ENCODE peak calls at places on chromosomes 6 and 20, in seven cellular contexts. One of them, this sample, is unnamed.

GRCh38 chr20:11394145-11394833 is 523.4 kb upstream of the BTBD3 start:
- DNase-seq in GM13976: no peak
- DNase-seq in OCI-M1: no peak
- DNase-seq in posterior vena cava: no peak
- DNase-seq in activated CD4-positive, alpha-beta T cell treated with anti-CD3 and anti-CD28 coated beads, Interleukin-2, amount 50 U/mL, for 24 hours: no peak
- DNase-seq in putamen: no peak
- DNase-seq in activated CD8-positive, alpha-beta T cell treated with anti-CD3 and anti-CD28 coated beads for 36 hours: no peak
- DNase-seq in this sample: peak; percentile 75

GRCh38 chr20:45016089-45016641 is 49.9 kb downstream of the STK4 start:
- DNase-seq in OCI-M1: peak; percentile 14
- DNase-seq in GM13976: no peak
- DNase-seq in activated CD8-positive, alpha-beta T cell treated with anti-CD3 and anti-CD28 coated beads for 36 hours: no peak
- DNase-seq in activated CD4-positive, alpha-beta T cell treated with anti-CD3 and anti-CD28 coated beads, Interleukin-2, amount 50 U/mL, for 24 hours: no peak
- DNase-seq in posterior vena cava: no peak
- DNase-seq in putamen: no peak
- DNase-seq in this sample: no peak

GRCh38 chr6:73443555-73443954 is 8.5 kb downstream of the CGAS start:
- DNase-seq in posterior vena cava: no peak
- DNase-seq in GM13976: no peak
- DNase-seq in activated CD4-positive, alpha-beta T cell treated with anti-CD3 and anti-CD28 coated beads, Interleukin-2, amount 50 U/mL, for 24 hours: no peak
- DNase-seq in activated CD8-positive, alpha-beta T cell treated with anti-CD3 and anti-CD28 coated beads for 36 hours: no peak
- DNase-seq in OCI-M1: no peak
- DNase-seq in putamen: no peak
- DNase-seq in this sample: no peak

GRCh38 chr6:30180145-30180544 is 16.8 kb downstream of the TRIM15 start:
- DNase-seq in posterior vena cava: no peak
- DNase-seq in activated CD4-positive, alpha-beta T cell treated with anti-CD3 and anti-CD28 coated beads, Interleukin-2, amount 50 U/mL, for 24 hours: no peak
- DNase-seq in activated CD8-positive, alpha-beta T cell treated with anti-CD3 and anti-CD28 coated beads for 36 hours: no peak
- DNase-seq in GM13976: no peak
- DNase-seq in putamen: no peak
- DNase-seq in OCI-M1: no peak
- DNase-seq in this sample: no peak

GRCh38 chr20:24784607-24785006 is 164.5 kb upstream of the CST7 start:
- DNase-seq in posterior vena cava: no peak
- DNase-seq in activated CD8-positive, alpha-beta T cell treated with anti-CD3 and anti-CD28 coated beads for 36 hours: no peak
- DNase-seq in GM13976: no peak
- DNase-seq in OCI-M1: no peak
- DNase-seq in putamen: no peak
- DNase-seq in activated CD4-positive, alpha-beta T cell treated with anti-CD3 and anti-CD28 coated beads, Interleukin-2, amount 50 U/mL, for 24 hours: no peak
- DNase-seq in this sample: no peak

GRCh38 chr20:25019381-25020155 is 27.0 kb upstream of the APMAP start:
- DNase-seq in OCI-M1: no peak
- DNase-seq in posterior vena cava: peak; percentile 67
- DNase-seq in putamen: no peak
- DNase-seq in activated CD8-positive, alpha-beta T cell treated with anti-CD3 and anti-CD28 coated beads for 36 hours: no peak
- DNase-seq in GM13976: no peak
- DNase-seq in activated CD4-positive, alpha-beta T cell treated with anti-CD3 and anti-CD28 coated beads, Interleukin-2, amount 50 U/mL, for 24 hours: no peak
- DNase-seq in this sample: no peak

GRCh38 chr6:26157150-26157837 is 70.1 kb downstream of the HFE start:
- DNase-seq in OCI-M1: peak; percentile 98
- DNase-seq in activated CD4-positive, alpha-beta T cell treated with anti-CD3 and anti-CD28 coated beads, Interleukin-2, amount 50 U/mL, for 24 hours: peak; percentile 62
- DNase-seq in putamen: peak; percentile 49
- DNase-seq in posterior vena cava: peak; percentile 89
- DNase-seq in GM13976: peak; percentile 38
- DNase-seq in activated CD8-positive, alpha-beta T cell treated with anti-CD3 and anti-CD28 coated beads for 36 hours: peak; percentile 85
- DNase-seq in this sample: no peak

GRCh38 chr6:21188505-21189223 is 404.9 kb upstream of the SOX4 start:
- DNase-seq in GM13976: no peak
- DNase-seq in putamen: no peak
- DNase-seq in OCI-M1: no peak
- DNase-seq in posterior vena cava: no peak
- DNase-seq in activated CD4-positive, alpha-beta T cell treated with anti-CD3 and anti-CD28 coated beads, Interleukin-2, amount 50 U/mL, for 24 hours: no peak
- DNase-seq in activated CD8-positive, alpha-beta T cell treated with anti-CD3 and anti-CD28 coated beads for 36 hours: no peak
- DNase-seq in this sample: no peak

GRCh38 chr6:167904791-167905190 is 78.1 kb downstream of the AFDN start:
- DNase-seq in activated CD8-positive, alpha-beta T cell treated with anti-CD3 and anti-CD28 coated beads for 36 hours: no peak
- DNase-seq in GM13976: no peak
- DNase-seq in OCI-M1: no peak
- DNase-seq in activated CD4-positive, alpha-beta T cell treated with anti-CD3 and anti-CD28 coated beads, Interleukin-2, amount 50 U/mL, for 24 hours: no peak
- DNase-seq in posterior vena cava: no peak
- DNase-seq in putamen: no peak
- DNase-seq in this sample: no peak

GRCh38 chr20:11261533-11262000 is 587.8 kb upstream of the JAG1 start:
- DNase-seq in putamen: no peak
- DNase-seq in activated CD8-positive, alpha-beta T cell treated with anti-CD3 and anti-CD28 coated beads for 36 hours: no peak
- DNase-seq in activated CD4-positive, alpha-beta T cell treated with anti-CD3 and anti-CD28 coated beads, Interleukin-2, amount 50 U/mL, for 24 hours: no peak
- DNase-seq in OCI-M1: no peak
- DNase-seq in posterior vena cava: no peak
- DNase-seq in GM13976: no peak
- DNase-seq in this sample: peak; percentile 59

GRCh38 chr6:10193321-10193720 is 221.6 kb downstream of the TFAP2A start:
- DNase-seq in activated CD4-positive, alpha-beta T cell treated with anti-CD3 and anti-CD28 coated beads, Interleukin-2, amount 50 U/mL, for 24 hours: no peak
- DNase-seq in putamen: no peak
- DNase-seq in OCI-M1: no peak
- DNase-seq in posterior vena cava: no peak
- DNase-seq in GM13976: no peak
- DNase-seq in activated CD8-positive, alpha-beta T cell treated with anti-CD3 and anti-CD28 coated beads for 36 hours: no peak
- DNase-seq in this sample: no peak

GRCh38 chr6:119445666-119446622 is 96.4 kb upstream of the MAN1A1 start:
- DNase-seq in posterior vena cava: no peak
- DNase-seq in activated CD4-positive, alpha-beta T cell treated with anti-CD3 and anti-CD28 coated beads, Interleukin-2, amount 50 U/mL, for 24 hours: no peak
- DNase-seq in activated CD8-positive, alpha-beta T cell treated with anti-CD3 and anti-CD28 coated beads for 36 hours: no peak
- DNase-seq in putamen: peak; percentile 12
- DNase-seq in OCI-M1: peak; percentile 59
- DNase-seq in GM13976: no peak
- DNase-seq in this sample: no peak

GRCh38 chr6:161696828-161697227 is 423.0 kb upstream of the AGPAT4 start:
- DNase-seq in OCI-M1: no peak
- DNase-seq in putamen: no peak
- DNase-seq in activated CD4-positive, alpha-beta T cell treated with anti-CD3 and anti-CD28 coated beads, Interleukin-2, amount 50 U/mL, for 24 hours: no peak
- DNase-seq in activated CD8-positive, alpha-beta T cell treated with anti-CD3 and anti-CD28 coated beads for 36 hours: no peak
- DNase-seq in GM13976: no peak
- DNase-seq in posterior vena cava: no peak
- DNase-seq in this sample: no peak

GRCh38 chr20:52936368-52936986 is 35.7 kb upstream of the TSHZ2 start:
- DNase-seq in putamen: no peak
- DNase-seq in activated CD8-positive, alpha-beta T cell treated with anti-CD3 and anti-CD28 coated beads for 36 hours: no peak
- DNase-seq in GM13976: no peak
- DNase-seq in OCI-M1: no peak
- DNase-seq in posterior vena cava: no peak
- DNase-seq in activated CD4-positive, alpha-beta T cell treated with anti-CD3 and anti-CD28 coated beads, Interleukin-2, amount 50 U/mL, for 24 hours: no peak
- DNase-seq in this sample: no peak

GRCh38 chr6:87902383-87902782 is 145.3 kb upstream of the SPACA1 start:
- DNase-seq in activated CD4-positive, alpha-beta T cell treated with anti-CD3 and anti-CD28 coated beads, Interleukin-2, amount 50 U/mL, for 24 hours: no peak
- DNase-seq in OCI-M1: no peak
- DNase-seq in activated CD8-positive, alpha-beta T cell treated with anti-CD3 and anti-CD28 coated beads for 36 hours: no peak
- DNase-seq in GM13976: no peak
- DNase-seq in putamen: no peak
- DNase-seq in posterior vena cava: no peak
- DNase-seq in this sample: no peak

GRCh38 chr6:74467533-74468215 is 738.2 kb downstream of the COL12A1 start:
- DNase-seq in GM13976: no peak
- DNase-seq in activated CD4-positive, alpha-beta T cell treated with anti-CD3 and anti-CD28 coated beads, Interleukin-2, amount 50 U/mL, for 24 hours: no peak
- DNase-seq in putamen: no peak
- DNase-seq in posterior vena cava: no peak
- DNase-seq in OCI-M1: no peak
- DNase-seq in activated CD8-positive, alpha-beta T cell treated with anti-CD3 and anti-CD28 coated beads for 36 hours: no peak
- DNase-seq in this sample: no peak

GRCh38 chr6:152160346-152160745 is 352.9 kb downstream of the ESR1 start:
- DNase-seq in activated CD4-positive, alpha-beta T cell treated with anti-CD3 and anti-CD28 coated beads, Interleukin-2, amount 50 U/mL, for 24 hours: no peak
- DNase-seq in GM13976: peak; percentile 66
- DNase-seq in OCI-M1: no peak
- DNase-seq in posterior vena cava: no peak
- DNase-seq in activated CD8-positive, alpha-beta T cell treated with anti-CD3 and anti-CD28 coated beads for 36 hours: peak; percentile 24
- DNase-seq in putamen: no peak
- DNase-seq in this sample: no peak

GRCh38 chr6:33192105-33192646 is at the start of gene COL11A2:
- DNase-seq in putamen: no peak
- DNase-seq in OCI-M1: no peak
- DNase-seq in activated CD4-positive, alpha-beta T cell treated with anti-CD3 and anti-CD28 coated beads, Interleukin-2, amount 50 U/mL, for 24 hours: no peak
- DNase-seq in posterior vena cava: peak; percentile 81
- DNase-seq in activated CD8-positive, alpha-beta T cell treated with anti-CD3 and anti-CD28 coated beads for 36 hours: no peak
- DNase-seq in GM13976: no peak
- DNase-seq in this sample: no peak

GRCh38 chr20:50850721-50851286 is 55.9 kb downstream of the BCAS4 start:
- DNase-seq in OCI-M1: no peak
- DNase-seq in GM13976: no peak
- DNase-seq in activated CD8-positive, alpha-beta T cell treated with anti-CD3 and anti-CD28 coated beads for 36 hours: peak; percentile 20
- DNase-seq in posterior vena cava: no peak
- DNase-seq in activated CD4-positive, alpha-beta T cell treated with anti-CD3 and anti-CD28 coated beads, Interleukin-2, amount 50 U/mL, for 24 hours: no peak
- DNase-seq in putamen: no peak
- DNase-seq in this sample: no peak

GRCh38 chr6:35178932-35179832 is 34.6 kb upstream of the SCUBE3 start:
- DNase-seq in posterior vena cava: peak; percentile 28
- DNase-seq in OCI-M1: no peak
- DNase-seq in GM13976: no peak
- DNase-seq in putamen: no peak
- DNase-seq in activated CD8-positive, alpha-beta T cell treated with anti-CD3 and anti-CD28 coated beads for 36 hours: no peak
- DNase-seq in activated CD4-positive, alpha-beta T cell treated with anti-CD3 and anti-CD28 coated beads, Interleukin-2, amount 50 U/mL, for 24 hours: no peak
- DNase-seq in this sample: no peak

GRCh38 chr20:38190936-38191371 is 25.9 kb upstream of the TGM2 start:
- DNase-seq in putamen: no peak
- DNase-seq in GM13976: no peak
- DNase-seq in posterior vena cava: no peak
- DNase-seq in activated CD4-positive, alpha-beta T cell treated with anti-CD3 and anti-CD28 coated beads, Interleukin-2, amount 50 U/mL, for 24 hours: no peak
- DNase-seq in OCI-M1: no peak
- DNase-seq in activated CD8-positive, alpha-beta T cell treated with anti-CD3 and anti-CD28 coated beads for 36 hours: no peak
- DNase-seq in this sample: no peak

GRCh38 chr20:11813106-11813890 is 104.4 kb upstream of the BTBD3 start:
- DNase-seq in OCI-M1: no peak
- DNase-seq in posterior vena cava: no peak
- DNase-seq in GM13976: no peak
- DNase-seq in putamen: no peak
- DNase-seq in activated CD4-positive, alpha-beta T cell treated with anti-CD3 and anti-CD28 coated beads, Interleukin-2, amount 50 U/mL, for 24 hours: no peak
- DNase-seq in activated CD8-positive, alpha-beta T cell treated with anti-CD3 and anti-CD28 coated beads for 36 hours: no peak
- DNase-seq in this sample: no peak

GRCh38 chr20:46118481-46119020 is 437 bp downstream of the CD40 start:
- DNase-seq in activated CD4-positive, alpha-beta T cell treated with anti-CD3 and anti-CD28 coated beads, Interleukin-2, amount 50 U/mL, for 24 hours: no peak
- DNase-seq in OCI-M1: no peak
- DNase-seq in putamen: no peak
- DNase-seq in GM13976: peak; percentile 55
- DNase-seq in activated CD8-positive, alpha-beta T cell treated with anti-CD3 and anti-CD28 coated beads for 36 hours: peak; percentile 17
- DNase-seq in posterior vena cava: peak; percentile 80
- DNase-seq in this sample: no peak

GRCh38 chr20:37853823-37854375 is 49.0 kb upstream of the VSTM2L start:
- DNase-seq in activated CD8-positive, alpha-beta T cell treated with anti-CD3 and anti-CD28 coated beads for 36 hours: no peak
- DNase-seq in activated CD4-positive, alpha-beta T cell treated with anti-CD3 and anti-CD28 coated beads, Interleukin-2, amount 50 U/mL, for 24 hours: no peak
- DNase-seq in posterior vena cava: no peak
- DNase-seq in GM13976: peak; percentile 47
- DNase-seq in putamen: no peak
- DNase-seq in OCI-M1: no peak
- DNase-seq in this sample: no peak

GRCh38 chr6:165987483-165988305 is 180.0 kb downstream of the TBXT start:
- DNase-seq in activated CD4-positive, alpha-beta T cell treated with anti-CD3 and anti-CD28 coated beads, Interleukin-2, amount 50 U/mL, for 24 hours: no peak
- DNase-seq in OCI-M1: no peak
- DNase-seq in posterior vena cava: peak; percentile 92
- DNase-seq in putamen: peak; percentile 44
- DNase-seq in GM13976: no peak
- DNase-seq in activated CD8-positive, alpha-beta T cell treated with anti-CD3 and anti-CD28 coated beads for 36 hours: no peak
- DNase-seq in this sample: peak; percentile 85

GRCh38 chr20:6039766-6040165 is 14.1 kb downstream of the LRRN4 start:
- DNase-seq in activated CD8-positive, alpha-beta T cell treated with anti-CD3 and anti-CD28 coated beads for 36 hours: no peak
- DNase-seq in posterior vena cava: no peak
- DNase-seq in activated CD4-positive, alpha-beta T cell treated with anti-CD3 and anti-CD28 coated beads, Interleukin-2, amount 50 U/mL, for 24 hours: no peak
- DNase-seq in OCI-M1: no peak
- DNase-seq in putamen: no peak
- DNase-seq in GM13976: no peak
- DNase-seq in this sample: no peak

GRCh38 chr20:23132293-23132929 is 46.3 kb upstream of the CD93 start:
- DNase-seq in activated CD4-positive, alpha-beta T cell treated with anti-CD3 and anti-CD28 coated beads, Interleukin-2, amount 50 U/mL, for 24 hours: no peak
- DNase-seq in OCI-M1: peak; percentile 89
- DNase-seq in GM13976: no peak
- DNase-seq in posterior vena cava: peak; percentile 66
- DNase-seq in activated CD8-positive, alpha-beta T cell treated with anti-CD3 and anti-CD28 coated beads for 36 hours: no peak
- DNase-seq in putamen: no peak
- DNase-seq in this sample: no peak

GRCh38 chr6:116444092-116444491 is 17.1 kb upstream of the CALHM6 start:
- DNase-seq in GM13976: peak; percentile 41
- DNase-seq in activated CD8-positive, alpha-beta T cell treated with anti-CD3 and anti-CD28 coated beads for 36 hours: no peak
- DNase-seq in activated CD4-positive, alpha-beta T cell treated with anti-CD3 and anti-CD28 coated beads, Interleukin-2, amount 50 U/mL, for 24 hours: no peak
- DNase-seq in putamen: no peak
- DNase-seq in posterior vena cava: no peak
- DNase-seq in OCI-M1: peak; percentile 81
- DNase-seq in this sample: no peak

GRCh38 chr20:327041-327945 is 1.9 kb downstream of the SOX12 start:
- DNase-seq in OCI-M1: peak; percentile 97
- DNase-seq in activated CD4-positive, alpha-beta T cell treated with anti-CD3 and anti-CD28 coated beads, Interleukin-2, amount 50 U/mL, for 24 hours: peak; percentile 36
- DNase-seq in putamen: peak; percentile 92
- DNase-seq in activated CD8-positive, alpha-beta T cell treated with anti-CD3 and anti-CD28 coated beads for 36 hours: peak; percentile 92
- DNase-seq in GM13976: peak; percentile 95
- DNase-seq in posterior vena cava: peak; percentile 93
- DNase-seq in this sample: peak; percentile 90

GRCh38 chr6:27684264-27685211 is 211.6 kb upstream of the ZNF184 start:
- DNase-seq in activated CD8-positive, alpha-beta T cell treated with anti-CD3 and anti-CD28 coated beads for 36 hours: peak; percentile 87
- DNase-seq in posterior vena cava: no peak
- DNase-seq in OCI-M1: peak; percentile 96
- DNase-seq in activated CD4-positive, alpha-beta T cell treated with anti-CD3 and anti-CD28 coated beads, Interleukin-2, amount 50 U/mL, for 24 hours: peak; percentile 65
- DNase-seq in GM13976: peak; percentile 71
- DNase-seq in putamen: peak; percentile 41
- DNase-seq in this sample: no peak

GRCh38 chr6:112176175-112176574 is 78.2 kb downstream of the LAMA4 start:
- DNase-seq in OCI-M1: peak; percentile 38
- DNase-seq in putamen: no peak
- DNase-seq in activated CD4-positive, alpha-beta T cell treated with anti-CD3 and anti-CD28 coated beads, Interleukin-2, amount 50 U/mL, for 24 hours: no peak
- DNase-seq in GM13976: no peak
- DNase-seq in posterior vena cava: no peak
- DNase-seq in activated CD8-positive, alpha-beta T cell treated with anti-CD3 and anti-CD28 coated beads for 36 hours: no peak
- DNase-seq in this sample: no peak

GRCh38 chr6:138685781-138686180 is 87.8 kb upstream of the CCDC28A start:
- DNase-seq in posterior vena cava: no peak
- DNase-seq in OCI-M1: no peak
- DNase-seq in activated CD4-positive, alpha-beta T cell treated with anti-CD3 and anti-CD28 coated beads, Interleukin-2, amount 50 U/mL, for 24 hours: no peak
- DNase-seq in putamen: no peak
- DNase-seq in GM13976: no peak
- DNase-seq in activated CD8-positive, alpha-beta T cell treated with anti-CD3 and anti-CD28 coated beads for 36 hours: no peak
- DNase-seq in this sample: no peak

GRCh38 chr6:18359237-18359885 is 27.8 kb upstream of the RNF144B start:
- DNase-seq in posterior vena cava: no peak
- DNase-seq in putamen: peak; percentile 6
- DNase-seq in GM13976: peak; percentile 37
- DNase-seq in activated CD8-positive, alpha-beta T cell treated with anti-CD3 and anti-CD28 coated beads for 36 hours: no peak
- DNase-seq in OCI-M1: no peak
- DNase-seq in activated CD4-positive, alpha-beta T cell treated with anti-CD3 and anti-CD28 coated beads, Interleukin-2, amount 50 U/mL, for 24 hours: no peak
- DNase-seq in this sample: no peak

GRCh38 chr6:163427498-163428254 is 13.2 kb downstream of the QKI start:
- DNase-seq in GM13976: no peak
- DNase-seq in OCI-M1: peak; percentile 85
- DNase-seq in posterior vena cava: no peak
- DNase-seq in activated CD4-positive, alpha-beta T cell treated with anti-CD3 and anti-CD28 coated beads, Interleukin-2, amount 50 U/mL, for 24 hours: no peak
- DNase-seq in putamen: no peak
- DNase-seq in activated CD8-positive, alpha-beta T cell treated with anti-CD3 and anti-CD28 coated beads for 36 hours: no peak
- DNase-seq in this sample: peak; percentile 44

GRCh38 chr20:57938158-57939108 is 228.6 kb upstream of the PMEPA1 start:
- DNase-seq in GM13976: no peak
- DNase-seq in putamen: no peak
- DNase-seq in activated CD8-positive, alpha-beta T cell treated with anti-CD3 and anti-CD28 coated beads for 36 hours: no peak
- DNase-seq in activated CD4-positive, alpha-beta T cell treated with anti-CD3 and anti-CD28 coated beads, Interleukin-2, amount 50 U/mL, for 24 hours: no peak
- DNase-seq in OCI-M1: no peak
- DNase-seq in posterior vena cava: peak; percentile 66
- DNase-seq in this sample: no peak

GRCh38 chr20:43658723-43659419 is 8.0 kb upstream of the MYBL2 start:
- DNase-seq in posterior vena cava: peak; percentile 23
- DNase-seq in activated CD4-positive, alpha-beta T cell treated with anti-CD3 and anti-CD28 coated beads, Interleukin-2, amount 50 U/mL, for 24 hours: no peak
- DNase-seq in GM13976: no peak
- DNase-seq in OCI-M1: peak; percentile 19
- DNase-seq in putamen: no peak
- DNase-seq in activated CD8-positive, alpha-beta T cell treated with anti-CD3 and anti-CD28 coated beads for 36 hours: peak; percentile 15
- DNase-seq in this sample: no peak

GRCh38 chr6:164665328-164665727 is 644.1 kb downstream of the C6orf118 start:
- DNase-seq in GM13976: no peak
- DNase-seq in putamen: no peak
- DNase-seq in activated CD8-positive, alpha-beta T cell treated with anti-CD3 and anti-CD28 coated beads for 36 hours: no peak
- DNase-seq in OCI-M1: no peak
- DNase-seq in posterior vena cava: no peak
- DNase-seq in activated CD4-positive, alpha-beta T cell treated with anti-CD3 and anti-CD28 coated beads, Interleukin-2, amount 50 U/mL, for 24 hours: no peak
- DNase-seq in this sample: no peak